ENCODE peak calls at places on chromosomes 5 and 9, in four cellular contexts. One of them, this sample, is unnamed. For H3K9me3, the result is how much of the 10 kb centered on the place peaks cover.

GRCh38 chr5:128378636-128379035 is 159.4 kb downstream of the FBN2 start:
- DNase-seq in HCT116: no peak
- DNase-seq in CD4-positive, alpha-beta T cell: no peak
- DNase-seq in WERI-Rb-1: no peak
- DNase-seq in this sample: no peak

GRCh38 chr5:73137575-73138530 is 17.5 kb downstream of the TMEM171 start:
- DNase-seq in HCT116: no peak
- DNase-seq in CD4-positive, alpha-beta T cell: no peak
- DNase-seq in WERI-Rb-1: no peak
- DNase-seq in this sample: no peak

GRCh38 chr5:138927979-138928378 is 52.8 kb upstream of the LRRTM2 start:
- DNase-seq in HCT116: no peak
- DNase-seq in CD4-positive, alpha-beta T cell: no peak
- DNase-seq in WERI-Rb-1: no peak
- DNase-seq in this sample: no peak

GRCh38 chr9:138083873-138084272 is 206.3 kb downstream of the CACNA1B start:
- DNase-seq in HCT116: no peak
- DNase-seq in CD4-positive, alpha-beta T cell: no peak
- DNase-seq in WERI-Rb-1: no peak
- DNase-seq in this sample: no peak

GRCh38 chr5:133827001-133827400 is 141.4 kb downstream of the C5orf15 start:
- DNase-seq in HCT116: no peak
- DNase-seq in CD4-positive, alpha-beta T cell: no peak
- DNase-seq in WERI-Rb-1: no peak
- DNase-seq in this sample: peak

GRCh38 chr9:131799177-131799823 is 59.4 kb upstream of the RAPGEF1 start:
- DNase-seq in HCT116: peak
- DNase-seq in CD4-positive, alpha-beta T cell: peak
- DNase-seq in WERI-Rb-1: no peak
- DNase-seq in this sample: peak

GRCh38 chr5:170632985-170633234 is 129.1 kb downstream of the KCNIP1 start:
- DNase-seq in HCT116: no peak
- DNase-seq in CD4-positive, alpha-beta T cell: peak
- DNase-seq in WERI-Rb-1: peak
- DNase-seq in this sample: no peak

GRCh38 chr5:137431051-137431450 is 68.1 kb downstream of the SPOCK1 start:
- DNase-seq in HCT116: no peak
- DNase-seq in CD4-positive, alpha-beta T cell: no peak
- DNase-seq in WERI-Rb-1: no peak
- DNase-seq in this sample: no peak

GRCh38 chr9:87194471-87194870 is 247.2 kb upstream of the GAS1 start:
- DNase-seq in HCT116: no peak
- DNase-seq in CD4-positive, alpha-beta T cell: no peak
- DNase-seq in WERI-Rb-1: no peak
- DNase-seq in this sample: no peak

GRCh38 chr9:32401471-32401870 is 17.0 kb downstream of the ACO1 start:
- DNase-seq in HCT116: no peak
- DNase-seq in CD4-positive, alpha-beta T cell: no peak
- DNase-seq in WERI-Rb-1: no peak
- DNase-seq in this sample: no peak

GRCh38 chr9:7970666-7971335 is 171.2 kb upstream of the DMAC1 start:
- DNase-seq in HCT116: no peak
- DNase-seq in CD4-positive, alpha-beta T cell: no peak
- DNase-seq in WERI-Rb-1: no peak
- DNase-seq in this sample: no peak

GRCh38 chr5:95809414-95809960 is 13.0 kb downstream of the GLRX start:
- DNase-seq in HCT116: no peak
- DNase-seq in CD4-positive, alpha-beta T cell: no peak
- DNase-seq in WERI-Rb-1: no peak
- DNase-seq in this sample: no peak

GRCh38 chr9:4225291-4226119 is 74.4 kb downstream of the GLIS3 start:
- DNase-seq in HCT116: peak
- DNase-seq in CD4-positive, alpha-beta T cell: no peak
- DNase-seq in WERI-Rb-1: no peak
- DNase-seq in this sample: peak

GRCh38 chr5:143865421-143865820 is 53.5 kb downstream of the HMHB1 start:
- DNase-seq in HCT116: no peak
- DNase-seq in CD4-positive, alpha-beta T cell: no peak
- DNase-seq in WERI-Rb-1: no peak
- DNase-seq in this sample: no peak

GRCh38 chr5:78287833-78288232 is 6.7 kb downstream of the AP3B1 start:
- DNase-seq in HCT116: peak
- DNase-seq in CD4-positive, alpha-beta T cell: no peak
- DNase-seq in WERI-Rb-1: no peak
- DNase-seq in this sample: peak

GRCh38 chr9:752201-752600 is 89.3 kb upstream of the DMRT1 start:
- DNase-seq in HCT116: no peak
- DNase-seq in CD4-positive, alpha-beta T cell: no peak
- DNase-seq in WERI-Rb-1: no peak
- DNase-seq in this sample: peak

GRCh38 chr9:114238919-114239879 is 83.7 kb upstream of the ORM1 start:
- DNase-seq in HCT116: no peak
- DNase-seq in CD4-positive, alpha-beta T cell: no peak
- DNase-seq in WERI-Rb-1: peak
- DNase-seq in this sample: no peak

GRCh38 chr5:102306121-102306520 is 10.0 kb upstream of the SLCO4C1 start:
- DNase-seq in HCT116: no peak
- DNase-seq in CD4-positive, alpha-beta T cell: no peak
- DNase-seq in WERI-Rb-1: no peak
- DNase-seq in this sample: peak

GRCh38 chr5:174325441-174325840 is 279.9 kb downstream of the NSG2 start:
- DNase-seq in HCT116: no peak
- DNase-seq in CD4-positive, alpha-beta T cell: no peak
- DNase-seq in WERI-Rb-1: no peak
- DNase-seq in this sample: no peak

GRCh38 chr5:168262042-168262743 is 29.3 kb upstream of the WWC1 start:
- DNase-seq in HCT116: no peak
- DNase-seq in CD4-positive, alpha-beta T cell: no peak
- DNase-seq in WERI-Rb-1: no peak
- DNase-seq in this sample: no peak

GRCh38 chr5:139849942-139850341 is 54.3 kb downstream of the PSD2 start:
- DNase-seq in HCT116: no peak
- DNase-seq in CD4-positive, alpha-beta T cell: no peak
- DNase-seq in WERI-Rb-1: no peak
- DNase-seq in this sample: no peak

GRCh38 chr5:66174338-66174737 is 30.2 kb downstream of the SREK1 start:
- DNase-seq in HCT116: no peak
- DNase-seq in CD4-positive, alpha-beta T cell: no peak
- DNase-seq in WERI-Rb-1: no peak
- DNase-seq in this sample: no peak

GRCh38 chr9:78973906-78974305 is 597.9 kb upstream of the TLE4 start:
- DNase-seq in HCT116: no peak
- DNase-seq in CD4-positive, alpha-beta T cell: no peak
- DNase-seq in WERI-Rb-1: no peak
- DNase-seq in this sample: peak

GRCh38 chr5:144139586-144139985 is 30.9 kb downstream of the YIPF5 start:
- DNase-seq in HCT116: no peak
- DNase-seq in CD4-positive, alpha-beta T cell: no peak
- DNase-seq in WERI-Rb-1: no peak
- DNase-seq in this sample: no peak

GRCh38 chr5:127298623-127299022 is 8.0 kb downstream of the MEGF10 start:
- DNase-seq in HCT116: no peak
- DNase-seq in CD4-positive, alpha-beta T cell: no peak
- DNase-seq in WERI-Rb-1: no peak
- DNase-seq in this sample: no peak

GRCh38 chr5:178984145-178985072 is 10.7 kb downstream of the GRM6 start:
- DNase-seq in HCT116: no peak
- DNase-seq in CD4-positive, alpha-beta T cell: no peak
- DNase-seq in WERI-Rb-1: peak
- DNase-seq in this sample: no peak

GRCh38 chr5:178986326-178986960 is 8.7 kb downstream of the GRM6 start:
- DNase-seq in HCT116: no peak
- DNase-seq in CD4-positive, alpha-beta T cell: no peak
- DNase-seq in WERI-Rb-1: no peak
- DNase-seq in this sample: no peak

GRCh38 chr5:178981381-178981780 is 13.7 kb downstream of the GRM6 start:
- DNase-seq in HCT116: no peak
- DNase-seq in CD4-positive, alpha-beta T cell: no peak
- DNase-seq in WERI-Rb-1: no peak
- DNase-seq in this sample: no peak

GRCh38 chr5:178982941-178983340 is 12.2 kb downstream of the GRM6 start:
- DNase-seq in HCT116: no peak
- DNase-seq in CD4-positive, alpha-beta T cell: no peak
- DNase-seq in WERI-Rb-1: no peak
- DNase-seq in this sample: no peak

DNA sequence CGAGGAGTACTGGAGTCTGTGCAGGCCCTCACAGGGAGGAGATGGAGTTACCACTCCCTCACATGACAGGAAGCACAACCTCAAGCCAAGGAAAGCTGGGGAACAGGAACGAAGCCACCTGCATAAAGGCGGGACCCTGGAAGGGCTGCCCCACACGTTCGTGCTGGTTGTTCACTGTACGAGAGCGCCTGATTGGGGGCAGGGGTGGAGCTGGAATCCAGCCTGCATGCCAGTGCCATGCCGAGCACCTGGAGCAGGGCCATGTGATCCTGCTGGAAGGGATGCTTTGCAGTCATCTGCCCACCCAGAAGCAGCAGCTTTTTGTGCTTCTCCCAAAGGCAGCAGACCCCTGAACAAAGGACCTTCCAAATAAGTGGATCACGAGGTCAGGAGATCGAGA is 11.4 kb downstream of the GRM6 start:
- DNase-seq in HCT116: no peak
- DNase-seq in CD4-positive, alpha-beta T cell: no peak
- DNase-seq in WERI-Rb-1: no peak
- DNase-seq in this sample: no peak
- H3K9me3 ChIP-seq in HCT116: under half
- H3K9me3 ChIP-seq in CD4-positive, alpha-beta T cell: under half
- H3K9me3 ChIP-seq in WERI-Rb-1: under half
- H3K9me3 ChIP-seq in this sample: under half

GRCh38 chr9:74887041-74887980 is at the start of gene TRPM6:
- DNase-seq in HCT116: peak
- DNase-seq in CD4-positive, alpha-beta T cell: peak
- DNase-seq in WERI-Rb-1: peak
- DNase-seq in this sample: no peak

GRCh38 chr9:74887981-74888370 is 255 bp upstream of the TRPM6 start:
- DNase-seq in HCT116: no peak
- DNase-seq in CD4-positive, alpha-beta T cell: no peak
- DNase-seq in WERI-Rb-1: no peak
- DNase-seq in this sample: no peak
- H3K27ac ChIP-seq in HCT116: no peak
- H3K27ac ChIP-seq in CD4-positive, alpha-beta T cell: no peak
- H3K27ac ChIP-seq in WERI-Rb-1: peak
- H3K27ac ChIP-seq in this sample: no peak

DNA sequence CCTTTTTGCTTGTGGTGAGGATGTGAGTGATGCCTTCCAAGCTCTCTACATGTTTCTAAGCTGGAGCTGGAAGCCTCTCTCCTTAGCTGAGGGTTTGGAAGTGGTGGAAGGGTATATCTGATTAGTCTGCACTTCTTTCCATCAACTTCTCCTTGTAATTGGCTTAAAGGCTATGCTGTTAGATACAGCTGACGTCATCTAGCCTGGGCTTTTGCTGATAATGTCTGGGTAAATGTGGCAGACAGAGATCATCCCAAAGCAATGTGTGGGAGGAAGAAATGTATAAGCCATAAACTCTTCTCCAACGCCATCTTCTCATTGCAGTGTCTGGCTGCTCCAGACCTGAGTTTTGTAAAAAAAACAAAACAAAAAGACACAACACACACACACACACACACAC is 29.3 kb downstream of the ZNF354C start:
- DNase-seq in HCT116: no peak
- DNase-seq in CD4-positive, alpha-beta T cell: no peak
- DNase-seq in WERI-Rb-1: no peak
- DNase-seq in this sample: no peak
- H3K9me3 ChIP-seq in HCT116: under half
- H3K9me3 ChIP-seq in CD4-positive, alpha-beta T cell: half or more
- H3K9me3 ChIP-seq in WERI-Rb-1: under half
- H3K9me3 ChIP-seq in this sample: under half

GRCh38 chr5:32439086-32439642 is 5.4 kb downstream of the ZFR start:
- DNase-seq in HCT116: no peak
- DNase-seq in CD4-positive, alpha-beta T cell: no peak
- DNase-seq in WERI-Rb-1: no peak
- DNase-seq in this sample: no peak
- H3K27ac ChIP-seq in HCT116: no peak
- H3K27ac ChIP-seq in CD4-positive, alpha-beta T cell: no peak
- H3K27ac ChIP-seq in WERI-Rb-1: no peak
- H3K27ac ChIP-seq in this sample: peak